ENCODE peak calls at places on chromosomes 13 and 19, in six cellular contexts. One of them, this sample, is unnamed.

GRCh38 chr13:80074143-80074752 is 266.7 kb downstream of the SPRY2 start:
- DNase-seq in progenitor cell of endocrine pancreas: no peak
- DNase-seq in neural progenitor cell: no peak
- DNase-seq in cardiac fibroblast: no peak
- DNase-seq in NCI-H1092: no peak
- DNase-seq in GM13977: no peak
- DNase-seq in this sample: no peak

GRCh38 chr13:79405501-79405830 is 589 bp downstream of the RBM26 start:
- DNase-seq in progenitor cell of endocrine pancreas: no peak
- DNase-seq in neural progenitor cell: no peak
- DNase-seq in cardiac fibroblast: no peak
- DNase-seq in NCI-H1092: peak
- DNase-seq in GM13977: no peak
- DNase-seq in this sample: no peak

GRCh38 chr13:46698015-46698414 is 98.9 kb downstream of the ESD start:
- DNase-seq in progenitor cell of endocrine pancreas: no peak
- DNase-seq in neural progenitor cell: no peak
- DNase-seq in cardiac fibroblast: no peak
- DNase-seq in NCI-H1092: no peak
- DNase-seq in GM13977: no peak
- DNase-seq in this sample: no peak

GRCh38 chr19:10863107-10863700 is 8.1 kb upstream of the CARM1 start:
- DNase-seq in progenitor cell of endocrine pancreas: no peak
- DNase-seq in neural progenitor cell: no peak
- DNase-seq in cardiac fibroblast: peak
- DNase-seq in NCI-H1092: no peak
- DNase-seq in GM13977: peak
- DNase-seq in this sample: no peak

GRCh38 chr13:69970521-69970920 is 137.1 kb upstream of the ATXN8OS start:
- DNase-seq in progenitor cell of endocrine pancreas: no peak
- DNase-seq in neural progenitor cell: no peak
- DNase-seq in cardiac fibroblast: peak
- DNase-seq in NCI-H1092: no peak
- DNase-seq in GM13977: no peak
- DNase-seq in this sample: no peak

GRCh38 chr13:110625771-110626321 is 10.5 kb downstream of the NAXD start:
- DNase-seq in progenitor cell of endocrine pancreas: no peak
- DNase-seq in neural progenitor cell: no peak
- DNase-seq in cardiac fibroblast: no peak
- DNase-seq in NCI-H1092: peak
- DNase-seq in GM13977: no peak
- DNase-seq in this sample: peak

GRCh38 chr19:15123900-15124299 is 16.7 kb downstream of the SYDE1 start:
- DNase-seq in progenitor cell of endocrine pancreas: no peak
- DNase-seq in neural progenitor cell: no peak
- DNase-seq in cardiac fibroblast: peak
- DNase-seq in NCI-H1092: peak
- DNase-seq in GM13977: no peak
- DNase-seq in this sample: no peak

GRCh38 chr19:18150776-18151624 is 2.0 kb upstream of the PIK3R2 start:
- DNase-seq in progenitor cell of endocrine pancreas: no peak
- DNase-seq in neural progenitor cell: no peak
- DNase-seq in cardiac fibroblast: no peak
- DNase-seq in NCI-H1092: no peak
- DNase-seq in GM13977: no peak
- DNase-seq in this sample: no peak

This sample was measured in NCI-H774.